ENCODE peak calls at places on chromosomes 2 and 18, in six cellular contexts. One of them, this sample, is unnamed.

GRCh38 chr2:216016581-216016980 is 3.2 kb upstream of the MREG start:
- DNase-seq in HepG2: no peak
- DNase-seq in spleen: no peak
- DNase-seq in HCT116: no peak
- DNase-seq in HL-60: no peak
- DNase-seq in GM12878: no peak
- DNase-seq in this sample: no peak

GRCh38 chr18:50190926-50191325 is 4.0 kb downstream of the MYO5B start:
- DNase-seq in HepG2: no peak
- DNase-seq in spleen: no peak
- DNase-seq in HCT116: no peak
- DNase-seq in HL-60: no peak
- DNase-seq in GM12878: no peak
- DNase-seq in this sample: peak; percentile 8

GRCh38 chr2:119586085-119586484 is 41.8 kb downstream of the CFAP221 start:
- DNase-seq in HepG2: no peak
- DNase-seq in spleen: no peak
- DNase-seq in HCT116: no peak
- DNase-seq in HL-60: no peak
- DNase-seq in GM12878: no peak
- DNase-seq in this sample: no peak

GRCh38 chr2:174535757-174536703 is 49.2 kb upstream of the GPR155 start:
- DNase-seq in HepG2: no peak
- DNase-seq in spleen: no peak
- DNase-seq in HCT116: no peak
- DNase-seq in HL-60: no peak
- DNase-seq in GM12878: no peak
- DNase-seq in this sample: no peak

GRCh38 chr2:174465327-174465726 is 21.5 kb downstream of the GPR155 start:
- DNase-seq in HepG2: peak; percentile 32
- DNase-seq in spleen: no peak
- DNase-seq in HCT116: no peak
- DNase-seq in HL-60: no peak
- DNase-seq in GM12878: no peak
- DNase-seq in this sample: no peak

GRCh38 chr18:56152547-56152946 is 485.8 kb downstream of the TXNL1 start:
- DNase-seq in HepG2: no peak
- DNase-seq in spleen: no peak
- DNase-seq in HCT116: no peak
- DNase-seq in HL-60: no peak
- DNase-seq in GM12878: no peak
- DNase-seq in this sample: no peak

GRCh38 chr2:9206991-9207640 is 504 bp downstream of the ASAP2 start:
- DNase-seq in HepG2: no peak
- DNase-seq in spleen: peak; percentile 77
- DNase-seq in HCT116: no peak
- DNase-seq in HL-60: no peak
- DNase-seq in GM12878: no peak
- DNase-seq in this sample: no peak

GRCh38 chr2:187302146-187302545 is 145.9 kb downstream of the CALCRL start:
- DNase-seq in HepG2: no peak
- DNase-seq in spleen: no peak
- DNase-seq in HCT116: no peak
- DNase-seq in HL-60: no peak
- DNase-seq in GM12878: no peak
- DNase-seq in this sample: no peak

GRCh38 chr2:237818066-237818473 is 19.5 kb downstream of the RBM44 start:
- DNase-seq in HepG2: no peak
- DNase-seq in spleen: no peak
- DNase-seq in HCT116: no peak
- DNase-seq in HL-60: no peak
- DNase-seq in GM12878: no peak
- DNase-seq in this sample: no peak

GRCh38 chr2:51718881-51719280 is 686.9 kb upstream of the NRXN1 start:
- DNase-seq in HepG2: no peak
- DNase-seq in spleen: no peak
- DNase-seq in HCT116: no peak
- DNase-seq in HL-60: no peak
- DNase-seq in GM12878: no peak
- DNase-seq in this sample: no peak

GRCh38 chr18:75784413-75784812 is 356.9 kb upstream of the SMIM21 start:
- DNase-seq in HepG2: no peak
- DNase-seq in spleen: no peak
- DNase-seq in HCT116: no peak
- DNase-seq in HL-60: no peak
- DNase-seq in GM12878: no peak
- DNase-seq in this sample: no peak

DNA sequence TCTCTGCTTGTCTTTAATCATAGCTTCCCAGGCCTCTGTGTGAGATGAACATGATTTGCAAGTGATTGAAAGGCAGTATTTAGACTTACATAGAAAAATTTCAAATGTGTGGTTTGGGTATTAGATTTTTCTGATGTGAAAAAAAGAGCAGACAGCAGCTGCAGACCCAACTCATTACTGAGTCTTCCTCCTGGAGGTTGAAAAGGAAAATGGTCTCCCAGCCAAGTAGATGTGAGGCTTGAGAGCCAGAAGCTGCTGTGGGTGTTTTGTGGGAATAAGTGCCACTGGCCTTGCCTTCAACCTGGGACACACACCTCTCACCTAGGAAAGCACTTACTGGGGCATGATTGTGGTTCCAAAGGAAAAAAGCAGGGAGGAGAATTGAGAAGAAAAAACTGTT is 92.5 kb downstream of the KCTD18 start:
- DNase-seq in HepG2: no peak
- DNase-seq in spleen: no peak
- DNase-seq in HCT116: no peak
- DNase-seq in HL-60: no peak
- DNase-seq in GM12878: no peak
- DNase-seq in this sample: no peak
- TF ChIP-seq POLR2AphosphoS5 in HepG2: no peak
- TF ChIP-seq POLR2AphosphoS5 in spleen: no peak
- TF ChIP-seq POLR2AphosphoS5 in HCT116: no peak
- TF ChIP-seq POLR2AphosphoS5 in HL-60: no peak
- TF ChIP-seq POLR2AphosphoS5 in GM12878: no peak
- TF ChIP-seq POLR2AphosphoS5 in this sample: no peak

DNA sequence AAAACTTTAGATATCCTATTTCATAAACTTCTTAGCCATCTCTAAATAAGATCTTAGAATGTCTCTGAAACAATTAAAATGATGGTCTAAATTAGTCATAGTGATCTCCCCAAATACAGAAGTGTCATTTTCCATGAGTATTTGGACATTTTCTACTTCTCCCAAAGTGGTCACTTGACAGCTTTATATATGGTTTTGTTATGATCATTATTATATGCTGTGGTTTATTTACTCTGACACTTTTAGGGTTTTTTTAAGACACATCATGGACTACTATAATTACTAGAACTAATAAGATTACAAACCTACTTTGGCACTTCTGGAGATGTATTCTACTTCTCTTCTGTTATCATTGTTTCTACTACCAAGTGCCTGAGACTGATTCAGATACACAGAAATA is 47.1 kb downstream of the SLC25A12 start:
- DNase-seq in HepG2: no peak
- DNase-seq in spleen: no peak
- DNase-seq in HCT116: no peak
- DNase-seq in HL-60: no peak
- DNase-seq in GM12878: no peak
- DNase-seq in this sample: no peak
- TF ChIP-seq POLR2AphosphoS5 in HepG2: no peak
- TF ChIP-seq POLR2AphosphoS5 in spleen: no peak
- TF ChIP-seq POLR2AphosphoS5 in HCT116: no peak
- TF ChIP-seq POLR2AphosphoS5 in HL-60: no peak
- TF ChIP-seq POLR2AphosphoS5 in GM12878: no peak
- TF ChIP-seq POLR2AphosphoS5 in this sample: no peak

GRCh38 chr2:205759732-205760516 is 77.6 kb downstream of the NRP2 start:
- DNase-seq in HepG2: no peak
- DNase-seq in spleen: no peak
- DNase-seq in HCT116: no peak
- DNase-seq in HL-60: no peak
- DNase-seq in GM12878: no peak
- DNase-seq in this sample: no peak
- TF ChIP-seq POLR2AphosphoS5 in HepG2: no peak
- TF ChIP-seq POLR2AphosphoS5 in spleen: no peak
- TF ChIP-seq POLR2AphosphoS5 in HCT116: no peak
- TF ChIP-seq POLR2AphosphoS5 in HL-60: no peak
- TF ChIP-seq POLR2AphosphoS5 in GM12878: no peak
- TF ChIP-seq POLR2AphosphoS5 in this sample: no peak

GRCh38 chr2:165582409-165582808 is 112.9 kb downstream of the CSRNP3 start:
- DNase-seq in HepG2: no peak
- DNase-seq in spleen: no peak
- DNase-seq in HCT116: no peak
- DNase-seq in HL-60: no peak
- DNase-seq in GM12878: no peak
- DNase-seq in this sample: no peak
- TF ChIP-seq POLR2AphosphoS5 in HepG2: no peak
- TF ChIP-seq POLR2AphosphoS5 in spleen: no peak
- TF ChIP-seq POLR2AphosphoS5 in HCT116: no peak
- TF ChIP-seq POLR2AphosphoS5 in HL-60: no peak
- TF ChIP-seq POLR2AphosphoS5 in GM12878: no peak
- TF ChIP-seq POLR2AphosphoS5 in this sample: no peak

DNA sequence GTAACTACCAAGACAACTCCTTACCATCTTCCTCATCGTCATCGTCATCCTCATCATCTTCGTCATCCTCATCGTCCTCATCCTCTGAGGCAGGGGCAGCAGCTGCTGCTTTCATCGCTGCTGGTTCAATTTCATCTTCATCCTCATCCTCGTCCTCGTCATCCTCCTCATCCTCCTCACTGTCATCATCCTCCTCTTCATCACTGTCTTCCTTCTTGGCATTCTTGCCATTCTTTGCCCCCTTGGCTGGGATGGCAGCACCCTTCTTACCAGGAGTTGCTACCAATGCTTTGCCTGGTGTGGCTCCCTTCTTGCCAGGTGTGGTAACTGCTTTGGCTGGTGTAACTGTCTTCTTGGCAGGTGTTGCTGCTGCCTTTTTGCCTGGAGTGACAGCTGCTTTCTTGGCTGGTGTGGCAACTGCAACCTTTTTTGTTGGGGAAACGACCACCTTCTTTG is 2.7 kb downstream of the NCL start:
- DNase-seq in HepG2: no peak
- DNase-seq in spleen: peak; percentile 49
- DNase-seq in HCT116: no peak
- DNase-seq in HL-60: no peak
- DNase-seq in GM12878: no peak
- DNase-seq in this sample: no peak
- TF ChIP-seq POLR2AphosphoS5 in HepG2: no peak
- TF ChIP-seq POLR2AphosphoS5 in spleen: no peak
- TF ChIP-seq POLR2AphosphoS5 in HCT116: no peak
- TF ChIP-seq POLR2AphosphoS5 in HL-60: peak; percentile 59
- TF ChIP-seq POLR2AphosphoS5 in GM12878: peak; percentile 67
- TF ChIP-seq POLR2AphosphoS5 in this sample: no peak

GRCh38 chr2:196063773-196064172 is 4.9 kb downstream of the DNAH7 start:
- DNase-seq in HepG2: no peak
- DNase-seq in spleen: no peak
- DNase-seq in HCT116: no peak
- DNase-seq in HL-60: no peak
- DNase-seq in GM12878: no peak
- DNase-seq in this sample: no peak

GRCh38 chr2:196066794-196067382 is 1.7 kb downstream of the DNAH7 start:
- DNase-seq in HepG2: no peak
- DNase-seq in spleen: no peak
- DNase-seq in HCT116: peak; percentile 19
- DNase-seq in HL-60: no peak
- DNase-seq in GM12878: no peak
- DNase-seq in this sample: no peak

GRCh38 chr2:196073521-196073920 is 4.9 kb upstream of the DNAH7 start:
- DNase-seq in HepG2: no peak
- DNase-seq in spleen: no peak
- DNase-seq in HCT116: no peak
- DNase-seq in HL-60: no peak
- DNase-seq in GM12878: no peak
- DNase-seq in this sample: no peak

GRCh38 chr2:196068271-196069209 is at the start of gene DNAH7:
- DNase-seq in HepG2: peak; percentile 70
- DNase-seq in spleen: peak; percentile 97
- DNase-seq in HCT116: peak; percentile 31
- DNase-seq in HL-60: peak; percentile 93
- DNase-seq in GM12878: peak; percentile 64
- DNase-seq in this sample: no peak
- TF ChIP-seq POLR2AphosphoS5 in HepG2: peak; percentile 46
- TF ChIP-seq POLR2AphosphoS5 in spleen: peak; percentile 69
- TF ChIP-seq POLR2AphosphoS5 in HCT116: no peak
- TF ChIP-seq POLR2AphosphoS5 in HL-60: peak; percentile 38
- TF ChIP-seq POLR2AphosphoS5 in GM12878: no peak
- TF ChIP-seq POLR2AphosphoS5 in this sample: peak; percentile 22

GRCh38 chr2:8119782-8120551 is 561.9 kb upstream of the ID2 start:
- DNase-seq in HepG2: peak; percentile 99
- DNase-seq in spleen: no peak
- DNase-seq in HCT116: no peak
- DNase-seq in HL-60: no peak
- DNase-seq in GM12878: peak; percentile 4
- DNase-seq in this sample: no peak
- TF ChIP-seq POLR2AphosphoS5 in HepG2: peak; percentile 72
- TF ChIP-seq POLR2AphosphoS5 in spleen: no peak
- TF ChIP-seq POLR2AphosphoS5 in HCT116: no peak
- TF ChIP-seq POLR2AphosphoS5 in HL-60: no peak
- TF ChIP-seq POLR2AphosphoS5 in GM12878: no peak
- TF ChIP-seq POLR2AphosphoS5 in this sample: no peak